ENCODE peak calls at places on chromosome 12, in four cellular contexts. One of them, this sample, is unnamed.

GRCh38 chr12:61490732-61491498 is 769.3 kb upstream of the USP15 start:
- DNase-seq in HL-60: no peak
- DNase-seq in K562: no peak
- DNase-seq in GM12878: no peak
- DNase-seq in this sample: no peak

GRCh38 chr12:76591461-76591860 is 31.9 kb upstream of the OSBPL8 start:
- DNase-seq in GM12878: no peak
- DNase-seq in K562: no peak
- DNase-seq in HL-60: no peak
- DNase-seq in this sample: no peak

GRCh38 chr12:124938606-124939427 is 24.4 kb upstream of the UBC start:
- DNase-seq in HL-60: peak
- DNase-seq in GM12878: peak
- DNase-seq in K562: peak
- DNase-seq in this sample: no peak

GRCh38 chr12:113016796-113017195 is 38.5 kb downstream of the OAS2 start:
- DNase-seq in K562: no peak
- DNase-seq in HL-60: no peak
- DNase-seq in GM12878: no peak
- DNase-seq in this sample: no peak

GRCh38 chr12:70759161-70759918 is 122.1 kb upstream of the PTPRB start:
- DNase-seq in K562: no peak
- DNase-seq in HL-60: no peak
- DNase-seq in GM12878: no peak
- DNase-seq in this sample: no peak

GRCh38 chr12:130428116-130428515 is 90.4 kb downstream of the PIWIL1 start:
- DNase-seq in GM12878: no peak
- DNase-seq in K562: no peak
- DNase-seq in HL-60: no peak
- DNase-seq in this sample: no peak

GRCh38 chr12:23950011-23950774 is 723 bp upstream of the SOX5 start:
- DNase-seq in GM12878: no peak
- DNase-seq in K562: peak
- DNase-seq in HL-60: no peak
- DNase-seq in this sample: no peak

GRCh38 chr12:64160718-64161060 is 61.4 kb downstream of the KICS2 start:
- DNase-seq in HL-60: no peak
- DNase-seq in K562: no peak
- DNase-seq in GM12878: no peak
- DNase-seq in this sample: no peak

GRCh38 chr12:45730116-45730841 is 773 bp downstream of the ARID2 start:
- DNase-seq in GM12878: no peak
- DNase-seq in HL-60: peak
- DNase-seq in K562: peak
- DNase-seq in this sample: no peak

GRCh38 chr12:50620050-50620974 is 115.5 kb downstream of the DIP2B start:
- DNase-seq in GM12878: no peak
- DNase-seq in K562: no peak
- DNase-seq in HL-60: no peak
- DNase-seq in this sample: no peak

GRCh38 chr12:11347810-11348209 is 37.6 kb upstream of the PRB4 start:
- DNase-seq in GM12878: no peak
- DNase-seq in HL-60: no peak
- DNase-seq in K562: peak
- DNase-seq in this sample: no peak

GRCh38 chr12:128905003-128905544 is 51.8 kb downstream of the GLT1D1 start:
- DNase-seq in GM12878: no peak
- DNase-seq in HL-60: no peak
- DNase-seq in K562: no peak
- DNase-seq in this sample: no peak

GRCh38 chr12:18998343-18999270 is 130.9 kb upstream of the PLEKHA5 start:
- DNase-seq in HL-60: no peak
- DNase-seq in GM12878: no peak
- DNase-seq in K562: no peak
- DNase-seq in this sample: no peak

GRCh38 chr12:81800298-81801148 is 41.4 kb upstream of the PPFIA2 start:
- DNase-seq in HL-60: no peak
- DNase-seq in GM12878: no peak
- DNase-seq in K562: no peak
- DNase-seq in this sample: no peak

GRCh38 chr12:109827080-109827479 is 6.1 kb downstream of the TRPV4 start:
- DNase-seq in K562: no peak
- DNase-seq in GM12878: no peak
- DNase-seq in HL-60: no peak
- DNase-seq in this sample: no peak

GRCh38 chr12:57641699-57642442 is 8.9 kb upstream of the B4GALNT1 start:
- DNase-seq in K562: no peak
- DNase-seq in HL-60: no peak
- DNase-seq in GM12878: no peak
- DNase-seq in this sample: no peak

GRCh38 chr12:115132145-115132544 is 448.2 kb upstream of the TBX3 start:
- DNase-seq in K562: no peak
- DNase-seq in GM12878: no peak
- DNase-seq in HL-60: no peak
- DNase-seq in this sample: no peak

GRCh38 chr12:119447618-119448017 is 113.1 kb downstream of the CCDC60 start:
- DNase-seq in HL-60: no peak
- DNase-seq in K562: no peak
- DNase-seq in GM12878: peak
- DNase-seq in this sample: no peak

GRCh38 chr12:49643135-49643534 is 19.8 kb downstream of the PRPF40B start:
- DNase-seq in GM12878: no peak
- DNase-seq in HL-60: no peak
- DNase-seq in K562: no peak
- DNase-seq in this sample: no peak

GRCh38 chr12:125071456-125071855 is 6.2 kb downstream of the AACS start:
- DNase-seq in K562: no peak
- DNase-seq in GM12878: no peak
- DNase-seq in HL-60: no peak
- DNase-seq in this sample: no peak

GRCh38 chr12:56768424-56768823 is 5.3 kb downstream of the HSD17B6 start:
- DNase-seq in K562: no peak
- DNase-seq in GM12878: no peak
- DNase-seq in HL-60: no peak
- DNase-seq in this sample: no peak

GRCh38 chr12:54879132-54879531 is 24.8 kb downstream of the MUCL1 start:
- DNase-seq in GM12878: no peak
- DNase-seq in K562: no peak
- DNase-seq in HL-60: peak
- DNase-seq in this sample: no peak

GRCh38 chr12:54879579-54879978 is 25.3 kb downstream of the MUCL1 start:
- DNase-seq in HL-60: no peak
- DNase-seq in GM12878: no peak
- DNase-seq in K562: no peak
- DNase-seq in this sample: no peak

DNA sequence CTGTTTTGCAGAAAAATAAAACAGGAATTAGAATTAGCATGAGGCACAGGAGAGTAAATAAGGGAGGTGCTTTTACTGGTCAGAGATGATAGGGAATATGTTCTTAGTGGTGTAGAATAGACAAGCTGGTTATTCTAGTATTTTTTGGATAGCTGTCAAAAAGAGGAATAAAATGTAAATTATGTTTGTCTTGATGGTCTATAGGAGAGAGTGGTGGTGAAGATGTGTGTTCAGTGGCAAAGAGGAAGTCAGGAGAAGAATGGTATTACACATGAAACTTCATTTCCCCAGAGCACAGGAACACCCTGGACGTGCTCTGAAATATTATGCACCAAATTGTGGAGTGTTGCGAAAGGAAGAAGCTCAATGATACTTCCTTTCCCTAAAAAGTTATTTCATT is 27.8 kb downstream of the MUCL1 start:
- DNase-seq in HL-60: peak
- DNase-seq in GM12878: no peak
- DNase-seq in K562: no peak
- DNase-seq in this sample: no peak
- TF ChIP-seq SPI1 in HL-60: peak
- TF ChIP-seq SPI1 in GM12878: no peak
- TF ChIP-seq SPI1 in K562: peak
- TF ChIP-seq SPI1 in this sample: peak

GRCh38 chr12:100859063-100859627 is 64.6 kb downstream of the ANO4 start:
- DNase-seq in GM12878: no peak
- DNase-seq in K562: no peak
- DNase-seq in HL-60: no peak
- DNase-seq in this sample: no peak
- TF ChIP-seq SPI1 in GM12878: no peak
- TF ChIP-seq SPI1 in K562: no peak
- TF ChIP-seq SPI1 in HL-60: no peak
- TF ChIP-seq SPI1 in this sample: no peak

DNA sequence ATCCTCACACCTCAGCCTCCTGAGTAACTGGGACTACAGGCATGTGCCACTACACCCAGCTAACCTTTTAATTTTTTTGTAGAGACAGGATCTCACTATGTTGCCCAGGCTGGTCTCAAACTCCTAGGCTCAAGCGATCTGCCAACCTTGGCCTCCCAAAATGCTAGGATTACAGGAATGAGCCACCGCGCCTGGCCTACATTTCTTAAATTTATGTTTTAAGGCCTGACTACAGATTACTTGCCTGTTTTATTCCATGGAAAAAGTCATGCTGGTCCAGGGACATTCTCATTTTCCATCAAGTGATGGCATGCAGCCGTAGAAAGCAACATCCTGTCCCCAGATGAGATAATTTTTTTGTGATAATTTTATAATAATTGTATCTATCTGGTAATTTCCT is 6.1 kb downstream of the CD9 start:
- DNase-seq in HL-60: no peak
- DNase-seq in K562: no peak
- DNase-seq in GM12878: no peak
- DNase-seq in this sample: no peak
- TF ChIP-seq SPI1 in HL-60: no peak
- TF ChIP-seq SPI1 in K562: no peak
- TF ChIP-seq SPI1 in GM12878: no peak
- TF ChIP-seq SPI1 in this sample: no peak

GRCh38 chr12:116320839-116321238 is 43.3 kb upstream of the MED13L start:
- DNase-seq in HL-60: no peak
- DNase-seq in GM12878: no peak
- DNase-seq in K562: no peak
- DNase-seq in this sample: no peak
- TF ChIP-seq SPI1 in HL-60: no peak
- TF ChIP-seq SPI1 in GM12878: no peak
- TF ChIP-seq SPI1 in K562: no peak
- TF ChIP-seq SPI1 in this sample: no peak

GRCh38 chr12:88985631-88986030 is 366.7 kb downstream of the DUSP6 start:
- DNase-seq in GM12878: no peak
- DNase-seq in K562: no peak
- DNase-seq in HL-60: no peak
- DNase-seq in this sample: no peak
- TF ChIP-seq SPI1 in GM12878: no peak
- TF ChIP-seq SPI1 in K562: no peak
- TF ChIP-seq SPI1 in HL-60: no peak
- TF ChIP-seq SPI1 in this sample: no peak

DNA sequence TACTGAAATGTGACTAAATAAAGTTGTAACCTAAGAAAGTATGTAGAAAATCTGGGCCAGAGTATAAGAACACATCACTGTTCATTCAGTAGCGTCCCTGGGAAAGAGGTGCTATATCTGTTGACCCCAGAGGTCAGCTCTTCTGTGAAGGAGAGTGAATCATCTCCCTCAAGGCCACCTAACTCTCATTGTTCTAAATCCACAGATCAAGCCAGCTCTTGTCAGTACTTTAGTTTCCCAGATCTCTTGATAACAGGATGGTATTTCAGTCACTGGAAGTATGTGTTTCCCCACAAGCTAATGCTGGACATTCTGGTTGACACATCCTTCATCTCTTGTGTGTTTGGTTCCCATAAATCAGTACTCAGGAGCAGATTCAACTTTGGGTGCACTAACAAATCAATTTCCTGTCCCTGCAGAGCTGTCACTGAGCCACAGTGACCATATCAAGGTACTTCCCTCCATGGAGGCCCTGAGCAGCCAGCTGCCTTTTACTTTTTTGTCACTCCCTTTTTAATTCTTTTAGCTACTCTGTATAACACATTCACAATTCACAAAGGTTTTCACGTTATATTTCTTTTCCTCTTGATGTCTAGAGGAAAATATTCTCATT is 7.8 kb downstream of the KRT1 start:
- DNase-seq in GM12878: no peak
- DNase-seq in HL-60: no peak
- DNase-seq in K562: no peak
- DNase-seq in this sample: no peak
- TF ChIP-seq SPI1 in GM12878: no peak
- TF ChIP-seq SPI1 in HL-60: no peak
- TF ChIP-seq SPI1 in K562: no peak
- TF ChIP-seq SPI1 in this sample: no peak

GRCh38 chr12:67274186-67274585 is 5.0 kb downstream of the CAND1 start:
- DNase-seq in HL-60: no peak
- DNase-seq in GM12878: no peak
- DNase-seq in K562: no peak
- DNase-seq in this sample: no peak
- TF ChIP-seq SPI1 in HL-60: no peak
- TF ChIP-seq SPI1 in GM12878: no peak
- TF ChIP-seq SPI1 in K562: no peak
- TF ChIP-seq SPI1 in this sample: peak

GRCh38 chr12:3230758-3231375 is 153.7 kb downstream of the TSPAN9 start:
- DNase-seq in GM12878: no peak
- DNase-seq in HL-60: no peak
- DNase-seq in K562: no peak
- DNase-seq in this sample: no peak
- TF ChIP-seq SPI1 in GM12878: no peak
- TF ChIP-seq SPI1 in HL-60: no peak
- TF ChIP-seq SPI1 in K562: no peak
- TF ChIP-seq SPI1 in this sample: no peak

GRCh38 chr12:26119391-26119981 is 5.4 kb downstream of the BHLHE41 start:
- DNase-seq in K562: no peak
- DNase-seq in GM12878: no peak
- DNase-seq in HL-60: peak
- DNase-seq in this sample: no peak
- TF ChIP-seq SPI1 in K562: no peak
- TF ChIP-seq SPI1 in GM12878: no peak
- TF ChIP-seq SPI1 in HL-60: no peak
- TF ChIP-seq SPI1 in this sample: no peak

DNA sequence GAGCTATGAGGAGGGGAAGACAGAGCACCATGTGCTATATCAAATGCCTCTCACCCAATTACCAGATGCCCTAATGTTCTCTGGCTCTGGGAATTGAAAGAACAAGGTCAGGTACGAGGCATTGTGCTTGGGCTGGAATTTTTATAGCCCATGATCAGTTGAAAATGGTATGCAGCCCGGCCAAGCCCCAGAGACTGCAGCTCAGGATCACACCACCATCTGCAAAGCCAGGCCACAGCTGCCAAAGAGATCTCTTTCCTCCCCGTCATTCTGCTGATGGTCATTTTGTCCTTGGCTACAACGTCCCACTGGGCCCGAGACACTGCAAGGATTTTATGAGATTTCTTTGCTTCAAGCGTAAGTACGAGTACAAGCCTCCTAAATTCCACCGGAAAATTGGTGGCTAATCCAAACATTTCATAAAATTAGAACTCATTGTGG is 15.2 kb downstream of the NUAK1 start:
- DNase-seq in HL-60: no peak
- DNase-seq in GM12878: no peak
- DNase-seq in K562: no peak
- DNase-seq in this sample: no peak
- TF ChIP-seq SPI1 in HL-60: no peak
- TF ChIP-seq SPI1 in GM12878: no peak
- TF ChIP-seq SPI1 in K562: no peak
- TF ChIP-seq SPI1 in this sample: no peak

This sample was measured in GM12891.